ENCODE peak calls at places on chromosomes 11 and 22, in nine cellular contexts. Z is IMR-90, V is stomach, U is kidney epithelial cell, D is foreskin keratinocyte, N is right lobe of liver, Q is fibroblast of lung, O is BJ, W is brain microvascular endothelial cell. M is an unnamed sample. For H3K27me3, the result is how much of the 10 kb centered on the place peaks cover.

GRCh38 chr11:57645716-57646085 is 4.0 kb downstream of the YPEL4 start:
- DNase-seq in Z (no peak), V (no peak), U (no peak), D (no peak), N (no peak), Q (no peak), O (no peak), W (no peak), M (no peak)

GRCh38 chr22:49657275-49657973 is 170.2 kb downstream of the BRD1 start:
- DNase-seq in Z (no peak), V (peak), U (no peak), D (no peak), N (no peak), Q (no peak), O (no peak), W (no peak), M (peak)

GRCh38 chr11:114123692-114124330 is 64.3 kb downstream of the ZBTB16 start:
- DNase-seq in Z (no peak), V (no peak), U (no peak), D (no peak), N (no peak), Q (no peak), O (no peak), W (no peak), M (no peak)

GRCh38 chr11:33690290-33691050 is 10.2 kb downstream of the C11orf91 start:
- DNase-seq in Z (peak), V (peak), U (peak), D (peak), N (no peak), Q (peak), O (peak), W (peak), M (peak)

GRCh38 chr11:128701936-128702335 is 8.1 kb downstream of the FLI1 start:
- DNase-seq in Z (no peak), V (no peak), U (no peak), D (no peak), N (no peak), Q (no peak), O (no peak), W (no peak), M (no peak)

GRCh38 chr11:65911682-65912568 is 6.9 kb downstream of the C11orf68 start:
- DNase-seq in Z (peak), V (no peak), U (no peak), D (no peak), N (no peak), Q (peak), O (peak), W (no peak), M (peak)

GRCh38 chr22:47167056-47167455 is 404.6 kb downstream of the TBC1D22A start:
- DNase-seq in Z (no peak), V (no peak), U (no peak), D (no peak), N (no peak), Q (no peak), O (no peak), W (no peak), M (no peak)

GRCh38 chr11:31045335-31045734 is 324.2 kb downstream of the DCDC1 start:
- DNase-seq in Z (no peak), V (no peak), U (no peak), D (no peak), N (no peak), Q (peak), O (no peak), W (no peak), M (no peak)

GRCh38 chr11:12092714-12093113 is 17.7 kb upstream of the MICAL2 start:
- DNase-seq in Z (no peak), V (no peak), U (no peak), D (no peak), N (no peak), Q (no peak), O (no peak), W (no peak), M (no peak)

GRCh38 chr11:128772814-128773213 is 78.9 kb downstream of the FLI1 start:
- DNase-seq in Z (no peak), V (peak), U (no peak), D (no peak), N (peak), Q (no peak), O (no peak), W (no peak), M (peak)

GRCh38 chr11:13680501-13681264 is 12.2 kb downstream of the FAR1 start:
- DNase-seq in Z (no peak), V (no peak), U (no peak), D (no peak), N (no peak), Q (peak), O (no peak), W (no peak), M (no peak)

GRCh38 chr22:32482708-32483107 is 8.1 kb downstream of the FBXO7 start:
- DNase-seq in Z (peak), V (no peak), U (no peak), D (no peak), N (no peak), Q (no peak), O (no peak), W (no peak), M (no peak)

GRCh38 chr11:14422052-14422813 is 63.2 kb upstream of the RRAS2 start:
- DNase-seq in Z (peak), V (peak), U (peak), D (peak), N (peak), Q (peak), O (peak), W (peak), M (peak)

GRCh38 chr11:72736452-72737069 is 15.6 kb downstream of the ARAP1 start:
- DNase-seq in Z (peak), V (no peak), U (no peak), D (no peak), N (peak), Q (peak), O (no peak), W (peak), M (no peak)

GRCh38 chr11:14904745-14905103 is 12.7 kb upstream of the CYP2R1 start:
- DNase-seq in Z (peak), V (peak), U (no peak), D (no peak), N (peak), Q (peak), O (no peak), W (peak), M (peak)

GRCh38 chr11:1832181-1832988 is 2.4 kb upstream of the SYT8 start:
- DNase-seq in Z (no peak), V (peak), U (no peak), D (no peak), N (peak), Q (peak), O (no peak), W (no peak), M (no peak)

GRCh38 chr11:110077866-110078325 is 15.3 kb upstream of the ZC3H12C start:
- DNase-seq in Z (peak), V (no peak), U (no peak), D (no peak), N (no peak), Q (peak), O (no peak), W (peak), M (no peak)

GRCh38 chr11:103326070-103326794 is 217.0 kb downstream of the DYNC2H1 start:
- DNase-seq in Z (peak), V (no peak), U (peak), D (peak), N (no peak), Q (peak), O (peak), W (peak), M (no peak)

GRCh38 chr11:88689548-88690240 is 352.2 kb upstream of the CTSC start:
- DNase-seq in Z (no peak), V (peak), U (no peak), D (no peak), N (no peak), Q (no peak), O (no peak), W (no peak), M (no peak)

GRCh38 chr11:2883717-2884423 is 1.7 kb downstream of the CDKN1C start:
- DNase-seq in Z (no peak), V (no peak), U (no peak), D (no peak), N (no peak), Q (peak), O (no peak), W (no peak), M (peak)

GRCh38 chr22:26884921-26885320 is 227.5 kb downstream of the MIAT start:
- DNase-seq in Z (no peak), V (no peak), U (no peak), D (no peak), N (no peak), Q (no peak), O (peak), W (no peak), M (no peak)

GRCh38 chr11:363948-364761 is 5.1 kb upstream of the B4GALNT4 start:
- DNase-seq in Z (no peak), V (peak), U (no peak), D (peak), N (peak), Q (no peak), O (no peak), W (no peak), M (no peak)

GRCh38 chr11:61598886-61599868 is 18.3 kb upstream of the SYT7 start:
- DNase-seq in Z (peak), V (no peak), U (no peak), D (no peak), N (no peak), Q (peak), O (no peak), W (peak), M (peak)

GRCh38 chr22:33886696-33887095 is 33.6 kb downstream of the LARGE1 start:
- DNase-seq in Z (no peak), V (no peak), U (no peak), D (no peak), N (no peak), Q (no peak), O (no peak), W (no peak), M (no peak)

GRCh38 chr11:111586305-111586915 is 15.8 kb upstream of the SIK2 start:
- DNase-seq in Z (peak), V (peak), U (no peak), D (peak), N (no peak), Q (peak), O (no peak), W (peak), M (peak)

GRCh38 chr11:127651888-127652221 is 651.3 kb upstream of the KIRREL3 start:
- DNase-seq in Z (peak), V (no peak), U (no peak), D (no peak), N (no peak), Q (peak), O (no peak), W (peak), M (no peak)

GRCh38 chr22:48138855-48139254 is 1376.4 kb downstream of the TBC1D22A start:
- DNase-seq in Z (no peak), V (no peak), U (no peak), D (no peak), N (no peak), Q (no peak), O (no peak), W (no peak), M (no peak)

GRCh38 chr11:95767498-95767897 is 22.1 kb downstream of the FAM76B start:
- DNase-seq in Z (peak), V (no peak), U (no peak), D (peak), N (no peak), Q (peak), O (no peak), W (peak), M (no peak)

GRCh38 chr11:27926981-27927481 is 180.9 kb downstream of the KIF18A start:
- DNase-seq in Z (peak), V (no peak), U (peak), D (peak), N (no peak), Q (peak), O (peak), W (peak), M (no peak)

GRCh38 chr22:23882370-23882769 is 11.8 kb upstream of the MIF start:
- DNase-seq in Z (no peak), V (no peak), U (no peak), D (no peak), N (no peak), Q (no peak), O (no peak), W (no peak), M (no peak)

GRCh38 chr11:75341583-75341982 is 9.9 kb downstream of the ARRB1 start:
- DNase-seq in Z (no peak), V (no peak), U (no peak), D (no peak), N (no peak), Q (no peak), O (no peak), W (no peak), M (no peak)

GRCh38 chr11:8032576-8033311 is 45.6 kb downstream of the EIF3F start:
- DNase-seq in Z (no peak), V (no peak), U (no peak), D (no peak), N (no peak), Q (no peak), O (no peak), W (no peak), M (no peak)

GRCh38 chr11:2419638-2420501 is 19.3 kb downstream of the TSSC4 start:
- DNase-seq in Z (peak), V (peak), U (peak), D (no peak), N (peak), Q (peak), O (no peak), W (peak), M (peak)

GRCh38 chr11:119472186-119472855 is 49.3 kb upstream of the THY1 start:
- DNase-seq in Z (peak), V (peak), U (no peak), D (no peak), N (no peak), Q (peak), O (no peak), W (no peak), M (no peak)

GRCh38 chr11:78740175-78741161 is 165.8 kb upstream of the NARS2 start:
- DNase-seq in Z (no peak), V (no peak), U (no peak), D (no peak), N (no peak), Q (no peak), O (no peak), W (no peak), M (no peak)

GRCh38 chr11:117907276-117908110 is 21.7 kb downstream of the TMPRSS13 start:
- DNase-seq in Z (peak), V (peak), U (peak), D (peak), N (no peak), Q (peak), O (peak), W (peak), M (peak)

GRCh38 chr11:20592741-20593140 is 6.7 kb upstream of the SLC6A5 start:
- DNase-seq in Z (no peak), V (no peak), U (no peak), D (no peak), N (no peak), Q (no peak), O (no peak), W (no peak), M (no peak)
- H3K27me3 ChIP-seq in Z (under half), V (half or more), U (under half), D (half or more), N (under half), Q (under half), O (under half), W (under half), M (under half)

GRCh38 chr11:67165595-67165994 is 46.5 kb downstream of the KDM2A start:
- DNase-seq in Z (no peak), V (no peak), U (no peak), D (no peak), N (no peak), Q (no peak), O (no peak), W (no peak), M (no peak)

GRCh38 chr11:67163006-67163405 is 43.9 kb downstream of the KDM2A start:
- DNase-seq in Z (no peak), V (no peak), U (no peak), D (no peak), N (no peak), Q (peak), O (no peak), W (no peak), M (no peak)

GRCh38 chr11:67167715-67168114 is 48.7 kb downstream of the KDM2A start:
- DNase-seq in Z (no peak), V (no peak), U (no peak), D (no peak), N (no peak), Q (no peak), O (no peak), W (no peak), M (no peak)

GRCh38 chr11:67160872-67161783 is 42.1 kb downstream of the KDM2A start:
- DNase-seq in Z (peak), V (no peak), U (no peak), D (no peak), N (no peak), Q (peak), O (no peak), W (no peak), M (no peak)

DNA sequence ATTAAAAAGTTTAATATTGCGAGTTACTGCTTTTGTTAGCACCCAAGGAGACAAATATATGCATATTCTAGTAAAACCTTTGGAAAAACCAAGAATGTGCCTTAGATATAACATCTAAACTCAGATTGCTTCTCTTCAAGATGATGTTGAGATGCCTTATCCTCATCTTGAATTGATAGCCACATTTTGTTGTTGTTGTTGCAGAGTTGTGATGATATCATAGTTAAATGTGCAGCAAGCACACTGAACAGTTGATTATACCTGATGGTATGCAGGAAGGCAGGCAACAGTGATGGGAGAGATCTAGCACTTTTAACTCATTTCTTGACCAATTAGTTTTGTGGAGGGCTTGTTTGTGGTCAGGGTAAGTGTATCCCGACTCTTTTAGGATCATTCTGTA is 48.0 kb downstream of the KDM2A start:
- DNase-seq in Z (no peak), V (no peak), U (no peak), D (no peak), N (no peak), Q (no peak), O (no peak), W (no peak), M (no peak)
- TF ChIP-seq CTCF in Z (no peak), V (no peak), U (no peak), D (no peak), N (no peak), Q (no peak), O (no peak), W (no peak), M (no peak)

GRCh38 chr22:19994851-19995610 is 21.6 kb downstream of the ARVCF start:
- DNase-seq in Z (peak), V (no peak), U (no peak), D (no peak), N (no peak), Q (no peak), O (no peak), W (no peak), M (no peak)

GRCh38 chr22:19993926-19994325 is 22.7 kb downstream of the ARVCF start:
- DNase-seq in Z (no peak), V (no peak), U (no peak), D (no peak), N (peak), Q (no peak), O (no peak), W (no peak), M (peak)

GRCh38 chr22:19997561-19998231 is 18.9 kb downstream of the ARVCF start:
- DNase-seq in Z (no peak), V (no peak), U (no peak), D (no peak), N (peak), Q (no peak), O (no peak), W (no peak), M (no peak)

GRCh38 chr22:19996694-19997384 is 19.8 kb downstream of the ARVCF start:
- DNase-seq in Z (no peak), V (no peak), U (no peak), D (no peak), N (peak), Q (no peak), O (no peak), W (no peak), M (peak)

DNA sequence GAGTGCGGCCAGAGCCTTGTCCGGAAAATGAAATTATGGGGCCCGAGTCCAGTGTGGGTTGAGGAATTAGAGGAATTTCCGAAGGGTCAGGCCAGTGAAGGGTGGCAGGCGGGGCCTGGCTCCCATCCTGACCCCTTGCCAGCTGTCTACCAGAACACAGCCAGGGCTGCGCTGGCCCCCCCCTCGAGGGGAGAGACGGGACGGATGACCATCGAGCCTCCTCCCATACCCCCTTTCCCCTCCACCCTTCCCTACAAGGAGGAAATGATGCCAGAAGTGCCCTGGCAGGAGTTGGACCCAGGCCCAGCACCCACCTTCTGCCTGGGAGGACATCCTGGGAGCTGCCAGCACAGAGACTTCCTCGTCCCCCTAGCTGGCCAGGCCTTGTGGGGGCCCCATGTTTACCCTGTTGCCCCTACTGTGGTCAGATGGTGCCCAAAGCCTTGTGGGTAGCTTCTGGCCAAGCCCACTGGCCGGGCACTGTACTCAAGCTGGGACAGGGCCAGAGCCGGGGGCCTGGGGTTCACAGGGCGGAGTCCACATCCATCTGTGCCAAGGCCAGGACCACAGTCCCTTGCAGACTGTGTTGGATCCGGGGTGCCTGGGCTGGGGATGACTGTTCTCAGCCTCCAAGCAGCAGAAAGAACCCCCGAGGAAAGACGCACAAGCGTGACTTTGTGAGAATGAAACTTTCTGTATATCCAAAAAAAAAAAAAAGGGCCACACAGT is 20.8 kb downstream of the ARVCF start:
- DNase-seq in Z (no peak), V (no peak), U (no peak), D (no peak), N (peak), Q (peak), O (no peak), W (no peak), M (peak)
- H3K27me3 ChIP-seq in Z (under half), V (under half), U (under half), D (under half), N (under half), Q (under half), O (under half), W (under half), M (under half)

GRCh38 chr11:20443596-20443995 is 56.1 kb downstream of the PRMT3 start:
- DNase-seq in Z (peak), V (no peak), U (no peak), D (no peak), N (no peak), Q (peak), O (no peak), W (no peak), M (no peak)
- TF ChIP-seq CTCF in Z (peak), V (no peak), U (peak), D (peak), N (no peak), Q (peak), O (peak), W (peak), M (no peak)

DNA sequence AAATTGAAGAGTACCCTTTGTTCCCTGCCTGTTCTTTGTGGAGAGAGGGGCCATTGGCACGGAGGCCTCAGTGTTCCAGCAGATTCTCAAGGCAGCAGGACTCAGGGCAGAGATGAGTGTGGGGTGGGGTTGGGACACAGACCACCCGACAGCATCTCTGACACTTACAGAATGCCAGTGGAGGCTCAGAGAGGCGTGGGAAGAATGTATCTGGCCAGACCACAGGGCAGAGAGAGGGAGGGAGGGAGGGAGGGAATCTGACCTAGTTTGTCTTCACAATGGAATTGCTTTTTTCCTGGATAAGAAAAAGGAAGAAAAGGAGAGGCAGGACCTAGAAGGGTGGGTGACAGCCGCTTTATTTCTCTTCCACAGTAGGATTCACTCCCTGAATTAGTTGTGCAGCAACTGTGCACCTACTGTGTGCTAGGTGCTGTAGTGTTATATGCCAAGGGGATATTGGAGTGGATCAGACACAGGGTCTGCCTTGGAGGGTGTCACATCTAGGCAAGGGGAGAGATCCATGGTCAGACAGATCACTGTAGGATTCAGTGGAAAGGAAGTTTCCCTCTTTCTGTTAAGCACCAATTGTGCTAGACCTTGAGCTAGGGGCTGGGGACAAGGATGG is 3.7 kb downstream of the KCNK4 start:
- DNase-seq in Z (no peak), V (no peak), U (no peak), D (no peak), N (no peak), Q (no peak), O (no peak), W (no peak), M (no peak)
- H3K27me3 ChIP-seq in Z (half or more), V (half or more), U (half or more), D (half or more), N (under half), Q (half or more), O (half or more), W (half or more), M (half or more)

M was measured in heart right ventricle.